ENCODE peak calls at places on chromosomes 5 and 9, in eight cellular contexts. X is stimulated activated naive B cell treated with anti-CD40 and anti-IgM and Interleukin-4, amounts not matched to agents 10 μg/mL and 1 μg/mL and 100 μg/mL, for 72 hours; I is mucosa of gallbladder; Q is GF-D8; F is iPS-NIHi11; N is amygdala; M is smooth muscle cell of the brain vasculature; Z is T-helper 22 cell. L is an unnamed sample.

GRCh38 chr5:67042586-67043133 is 153.9 kb downstream of the CD180 start:
- DNase-seq in I (no peak), M (no peak), Z (no peak), N (no peak), X (no peak), F (no peak), Q (no peak), L (no peak)

GRCh38 chr5:119257613-119258012 is 98.2 kb upstream of the TNFAIP8 start:
- DNase-seq in F (no peak), Q (no peak), N (no peak), M (no peak), Z (no peak), X (no peak), I (no peak), L (no peak)

GRCh38 chr5:96297290-96297689 is 135.8 kb downstream of the PCSK1 start:
- DNase-seq in N (no peak), Z (no peak), X (no peak), F (no peak), I (peak), M (no peak), Q (no peak), L (no peak)

GRCh38 chr5:179274321-179275315 is 70.6 kb downstream of the ADAMTS2 start:
- DNase-seq in Q (no peak), M (no peak), N (no peak), F (peak), Z (no peak), I (no peak), X (no peak), L (no peak)

GRCh38 chr5:66992547-66992946 is 204.1 kb downstream of the CD180 start:
- DNase-seq in F (no peak), X (no peak), I (no peak), M (no peak), N (no peak), Z (no peak), Q (no peak), L (peak)

GRCh38 chr9:135215571-135216161 is 128.2 kb downstream of the OLFM1 start:
- DNase-seq in N (no peak), F (no peak), I (peak), M (no peak), Q (no peak), Z (no peak), X (no peak), L (no peak)

GRCh38 chr5:172866802-172867748 is 33.0 kb downstream of the ERGIC1 start:
- DNase-seq in I (no peak), Z (no peak), X (no peak), Q (no peak), N (no peak), M (no peak), F (peak), L (no peak)

GRCh38 chr9:3008091-3008490 is 164.2 kb upstream of the PUM3 start:
- DNase-seq in M (no peak), Q (no peak), X (no peak), Z (no peak), I (no peak), N (no peak), F (peak), L (no peak)

GRCh38 chr5:167412506-167412905 is 878.9 kb upstream of the WWC1 start:
- DNase-seq in Z (no peak), F (no peak), N (no peak), I (no peak), Q (no peak), M (no peak), X (no peak), L (no peak)

GRCh38 chr5:32612134-32612888 is 27.0 kb downstream of the SUB1 start:
- DNase-seq in Q (no peak), F (no peak), I (no peak), X (no peak), M (no peak), Z (no peak), N (no peak), L (no peak)

GRCh38 chr5:170632266-170632984 is 128.6 kb downstream of the KCNIP1 start:
- DNase-seq in N (no peak), X (no peak), F (peak), M (no peak), Q (no peak), I (no peak), Z (no peak), L (no peak)

GRCh38 chr9:138118601-138119071 is 241.1 kb downstream of the CACNA1B start:
- DNase-seq in Q (no peak), X (no peak), N (no peak), Z (no peak), M (no peak), I (no peak), F (no peak), L (no peak)

GRCh38 chr9:121271368-121272351 is 3.7 kb downstream of the GSN start:
- DNase-seq in Q (peak), I (peak), F (no peak), M (no peak), N (no peak), X (no peak), Z (no peak), L (peak)

GRCh38 chr5:45765561-45765960 is 69.4 kb upstream of the HCN1 start:
- DNase-seq in Q (no peak), F (no peak), Z (no peak), I (no peak), X (no peak), M (no peak), N (no peak), L (no peak)

GRCh38 chr9:135479469-135480052 is at the start of gene PPP1R26:
- DNase-seq in N (no peak), F (peak), X (no peak), I (no peak), M (no peak), Q (no peak), Z (no peak), L (no peak)

GRCh38 chr9:121277518-121278275 is 9.7 kb downstream of the GSN start:
- DNase-seq in Q (no peak), N (no peak), Z (no peak), X (no peak), M (no peak), F (no peak), I (no peak), L (no peak)

GRCh38 chr5:126805108-126805507 is 28.2 kb downstream of the LMNB1 start:
- DNase-seq in I (no peak), Q (no peak), N (no peak), Z (no peak), X (no peak), F (no peak), M (no peak), L (no peak)

GRCh38 chr5:128667148-128667547 is 129.1 kb upstream of the FBN2 start:
- DNase-seq in I (no peak), X (no peak), M (no peak), Q (no peak), F (no peak), Z (no peak), N (no peak), L (no peak)

GRCh38 chr9:129109952-129110739 is 447 bp downstream of the CRAT start:
- DNase-seq in M (no peak), F (no peak), Q (no peak), N (no peak), X (no peak), I (peak), Z (no peak), L (no peak)

GRCh38 chr9:126982215-126983002 is 67.8 kb downstream of the RALGPS1 start:
- DNase-seq in X (no peak), F (no peak), N (no peak), Q (no peak), Z (no peak), M (no peak), I (no peak), L (no peak)

GRCh38 chr9:69649566-69650260 is 22.5 kb downstream of the APBA1 start:
- DNase-seq in X (no peak), F (no peak), Q (no peak), Z (no peak), I (no peak), N (no peak), M (no peak), L (no peak)

GRCh38 chr5:3276891-3277290 is 318.7 kb upstream of the IRX1 start:
- DNase-seq in M (no peak), X (no peak), Q (no peak), I (no peak), N (no peak), Z (no peak), F (no peak), L (no peak)

GRCh38 chr9:123784513-123784912 is 145.4 kb downstream of the DENND1A start:
- DNase-seq in N (no peak), M (no peak), Z (no peak), I (no peak), F (no peak), Q (no peak), X (no peak), L (no peak)

GRCh38 chr5:169336234-169336633 is 35.3 kb upstream of the SLIT3 start:
- DNase-seq in I (no peak), X (no peak), M (no peak), N (no peak), Z (no peak), Q (no peak), F (no peak), L (no peak)

GRCh38 chr9:12464910-12465512 is 228.2 kb upstream of the TYRP1 start:
- DNase-seq in N (no peak), F (peak), Z (no peak), Q (no peak), M (no peak), X (no peak), I (no peak), L (peak)

GRCh38 chr5:136057401-136057951 is 28.7 kb downstream of the TGFBI start:
- DNase-seq in M (no peak), Q (no peak), Z (no peak), I (no peak), N (no peak), F (no peak), X (no peak), L (no peak)

GRCh38 chr5:55438931-55439477 is 95.8 kb downstream of the PLPP1 start:
- DNase-seq in F (no peak), Q (no peak), N (no peak), Z (no peak), I (peak), X (no peak), M (no peak), L (no peak)

GRCh38 chr9:137198051-137198747 is 2.3 kb downstream of the TPRN start:
- DNase-seq in F (no peak), N (no peak), M (no peak), I (peak), Z (no peak), Q (no peak), X (no peak), L (no peak)

GRCh38 chr5:81646469-81646868 is 104.4 kb downstream of the SSBP2 start:
- DNase-seq in N (no peak), X (no peak), Q (no peak), Z (no peak), F (no peak), I (no peak), M (no peak), L (no peak)

GRCh38 chr5:132473608-132474007 is 17.0 kb downstream of the IRF1 start:
- DNase-seq in F (no peak), X (no peak), M (no peak), I (no peak), Z (no peak), Q (no peak), N (no peak), L (no peak)

GRCh38 chr9:214488-215448 is at the start of gene DOCK8:
- DNase-seq in F (peak), X (peak), M (no peak), I (peak), Q (peak), N (no peak), Z (peak), L (peak)

GRCh38 chr9:589723-590122 is 251.8 kb upstream of the DMRT1 start:
- DNase-seq in F (no peak), Q (no peak), M (no peak), X (no peak), N (no peak), Z (no peak), I (no peak), L (peak)

GRCh38 chr9:33082135-33082534 is 5.7 kb upstream of the SMU1 start:
- DNase-seq in Z (no peak), F (no peak), Q (no peak), I (no peak), N (no peak), X (no peak), M (no peak), L (no peak)

GRCh38 chr5:135671052-135671451 is 92.3 kb upstream of the CXCL14 start:
- DNase-seq in M (no peak), I (no peak), Q (no peak), X (no peak), Z (no peak), F (no peak), N (no peak), L (no peak)

GRCh38 chr5:170467000-170467707 is 36.7 kb upstream of the KCNIP1 start:
- DNase-seq in F (no peak), Z (no peak), M (peak), I (no peak), X (no peak), N (no peak), Q (no peak), L (peak)

GRCh38 chr5:146529984-146530383 is 14.0 kb upstream of the GPR151 start:
- DNase-seq in Q (no peak), M (no peak), Z (no peak), X (peak), I (no peak), N (no peak), F (no peak), L (no peak)